ENCODE peak calls at places on chromosomes 13 and 19, in ten cellular contexts. X is suprapubic skin; M is heart left ventricle; F is sigmoid colon; J is heart right ventricle; D is upper lobe of right lung; I is retinal pigment epithelial cell; O is psoas muscle; P is CD4-positive, CD25-positive, alpha-beta regulatory T cell; T is tibial nerve. C is an unnamed sample.

GRCh38 chr13:50740052-50740741 is 103.3 kb downstream of the DLEU7 start:
- DNase-seq in F (no peak), O (no peak), J (no peak), D (no peak), X (no peak), M (no peak), I (no peak), T (no peak), P (no peak), C (no peak)

GRCh38 chr13:29756506-29756905 is 93.9 kb downstream of the UBL3 start:
- DNase-seq in O (no peak), D (no peak), X (no peak), T (no peak), M (no peak), I (no peak), P (no peak), J (no peak), F (no peak), C (no peak)

GRCh38 chr19:18789883-18790565 is 1.1 kb downstream of the COMP start:
- DNase-seq in X (no peak), F (no peak), I (no peak), D (no peak), T (no peak), J (no peak), O (no peak), M (no peak), P (no peak), C (no peak)

GRCh38 chr19:51668167-51668566 is 21.5 kb upstream of the SIGLEC14 start:
- DNase-seq in D (no peak), I (no peak), M (no peak), X (no peak), P (no peak), T (no peak), O (no peak), F (no peak), J (no peak), C (no peak)

GRCh38 chr13:101623469-101624209 is 171.2 kb downstream of the ITGBL1 start:
- DNase-seq in T (no peak), P (no peak), D (no peak), I (no peak), M (no peak), J (no peak), F (no peak), X (no peak), O (no peak), C (no peak)

GRCh38 chr19:33273881-33274662 is 28.3 kb downstream of the CEBPA start:
- DNase-seq in J (peak), I (peak), P (no peak), F (no peak), M (peak), T (peak), O (no peak), D (no peak), X (no peak), C (no peak)

GRCh38 chr19:31164666-31165265 is 184.5 kb downstream of the TSHZ3 start:
- DNase-seq in D (no peak), P (no peak), X (no peak), T (no peak), M (no peak), F (no peak), O (no peak), J (no peak), I (no peak), C (no peak)

GRCh38 chr19:18173054-18173571 is 500 bp upstream of the IFI30 start:
- DNase-seq in F (peak), P (no peak), D (peak), X (no peak), M (peak), O (peak), T (peak), I (no peak), J (no peak), C (no peak)

GRCh38 chr13:111215081-111216047 is 100.3 kb downstream of the ARHGEF7 start:
- DNase-seq in O (peak), M (peak), J (no peak), X (no peak), T (no peak), I (no peak), D (no peak), P (no peak), F (no peak), C (no peak)

GRCh38 chr13:21894091-21894490 is 223.2 kb downstream of the FGF9 start:
- DNase-seq in T (no peak), P (no peak), F (no peak), X (no peak), O (no peak), M (no peak), D (no peak), J (no peak), I (no peak), C (no peak)

GRCh38 chr13:77829963-77830362 is 88.7 kb downstream of the EDNRB start:
- DNase-seq in T (no peak), P (no peak), O (no peak), J (no peak), F (no peak), I (no peak), M (no peak), X (no peak), D (no peak), C (no peak)

GRCh38 chr19:46925548-46925950 is 64.8 kb downstream of the ARHGAP35 start:
- DNase-seq in M (no peak), T (no peak), J (no peak), O (no peak), X (no peak), I (no peak), F (no peak), P (no peak), D (no peak), C (no peak)

GRCh38 chr13:85266771-85267170 is 532.4 kb downstream of the SLITRK6 start:
- DNase-seq in F (no peak), P (no peak), T (no peak), J (no peak), O (no peak), X (no peak), D (no peak), M (no peak), I (no peak), C (no peak)

GRCh38 chr19:22286151-22286810 is at the start of gene ZNF729:
- DNase-seq in P (no peak), T (no peak), X (no peak), D (no peak), I (no peak), J (peak), M (peak), O (no peak), F (no peak), C (no peak)

GRCh38 chr19:17721821-17722220 is 2.5 kb downstream of the MAP1S start:
- DNase-seq in M (peak), I (no peak), P (no peak), F (no peak), T (no peak), D (peak), O (no peak), J (peak), X (no peak), C (no peak)

GRCh38 chr19:46042252-46042883 is 1.6 kb upstream of the IGFL4 start:
- DNase-seq in X (no peak), D (no peak), M (no peak), F (no peak), P (no peak), J (no peak), T (no peak), I (no peak), O (no peak), C (no peak)

GRCh38 chr13:44306401-44307192 is 67.0 kb upstream of the SERP2 start:
- DNase-seq in X (no peak), P (no peak), F (peak), I (peak), T (peak), D (peak), O (no peak), M (peak), J (peak), C (no peak)
- H3K4me3 ChIP-seq in X (no peak), P (no peak), F (no peak), I (peak), T (no peak), D (no peak), O (no peak), M (no peak), J (peak), C (peak)

DNA sequence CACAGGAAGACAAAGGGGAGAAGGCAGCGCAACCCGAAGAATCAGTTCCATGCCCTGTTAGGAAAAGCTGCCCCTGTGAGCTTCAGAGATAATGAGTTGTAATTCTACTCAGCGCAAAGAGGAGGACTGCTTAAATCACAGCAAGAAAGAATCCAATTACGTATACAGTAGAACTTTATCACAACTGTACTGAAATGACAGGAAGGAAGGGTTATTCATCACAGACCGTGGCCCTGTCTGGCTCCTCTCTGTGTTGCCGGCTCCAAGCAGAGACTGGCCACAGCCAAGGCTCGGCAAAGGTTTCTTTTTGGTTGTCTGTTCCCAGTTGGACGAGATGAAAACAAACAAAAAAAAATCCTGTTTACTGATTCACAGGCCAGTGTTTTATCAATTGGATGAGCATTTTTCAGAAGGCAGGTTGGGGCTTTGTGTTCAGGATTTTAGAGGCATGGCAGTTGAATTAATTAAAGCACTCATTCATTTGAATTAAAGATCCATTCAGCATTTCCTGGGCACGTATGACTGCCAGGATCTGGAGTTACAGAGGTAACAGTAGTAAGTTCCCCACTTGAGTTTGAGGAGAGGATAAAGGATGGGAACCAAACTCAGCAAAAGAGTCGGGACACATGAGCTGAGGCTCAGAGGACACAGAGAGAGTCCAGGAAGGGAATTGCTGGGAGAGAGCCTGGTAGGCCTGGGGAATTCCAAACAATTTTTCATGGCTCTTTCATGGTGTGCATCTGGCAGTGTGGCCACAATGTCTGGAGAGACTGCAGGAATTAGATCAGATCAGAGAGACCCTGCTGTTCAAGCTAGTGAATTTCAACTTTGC is 341.0 kb downstream of the DNAJC15 start:
- DNase-seq in O (peak), F (peak), J (peak), X (no peak), T (no peak), P (no peak), D (no peak), I (no peak), M (no peak), C (no peak)
- H3K4me3 ChIP-seq in O (peak), F (peak), J (peak), X (peak), T (no peak), P (no peak), D (no peak), I (no peak), M (no peak), C (no peak)

DNA sequence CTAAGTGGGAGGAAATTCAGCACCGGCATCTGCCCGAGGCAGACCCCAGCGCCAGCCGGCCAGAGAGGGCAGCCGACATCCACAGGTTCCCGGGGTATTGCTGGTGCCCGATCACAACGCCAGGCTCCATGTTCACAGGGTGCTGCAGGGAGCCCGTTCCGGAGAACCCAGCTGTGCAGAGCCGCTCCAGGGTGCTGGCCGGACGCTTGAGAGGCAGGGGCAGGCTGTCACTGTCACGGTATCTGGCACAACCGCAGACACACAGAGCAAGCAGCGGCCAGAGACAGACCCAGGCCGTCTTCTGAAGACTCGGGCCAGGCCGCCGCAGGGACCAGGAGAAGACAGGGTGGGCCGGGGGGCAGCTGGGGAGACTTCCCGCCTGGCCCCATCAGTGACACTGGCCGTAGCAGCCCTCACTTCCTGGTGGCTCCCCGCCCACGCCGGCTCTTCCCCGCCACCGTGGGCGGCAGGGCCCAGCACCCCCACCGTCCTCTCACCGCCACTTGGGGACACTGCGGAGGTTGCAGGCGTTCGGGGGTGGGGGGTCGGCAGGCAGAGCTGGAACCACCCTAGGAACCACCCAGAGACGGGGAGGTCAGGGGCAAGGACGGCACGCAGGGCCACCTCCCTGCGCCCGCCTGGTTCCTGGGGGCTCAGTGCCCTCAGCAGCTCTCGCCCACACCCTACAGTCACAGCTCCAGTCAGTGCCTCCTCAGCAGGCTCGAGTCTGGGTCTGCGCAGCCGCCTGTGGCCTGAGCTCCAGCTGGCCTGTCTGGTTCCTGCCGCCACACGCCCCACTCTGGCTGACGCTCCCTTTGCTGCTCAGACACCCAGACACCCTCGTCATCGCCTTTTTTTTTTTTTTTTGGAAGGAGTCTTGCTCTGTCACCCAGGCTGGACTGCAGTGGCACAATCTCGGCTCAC is 3.8 kb downstream of the RNF126 start:
- DNase-seq in I (no peak), P (no peak), D (no peak), X (no peak), M (peak), F (peak), T (no peak), J (no peak), O (peak), C (no peak)
- H3K4me3 ChIP-seq in I (no peak), P (peak), D (no peak), X (peak), M (no peak), F (no peak), T (no peak), J (peak), O (peak), C (no peak)

GRCh38 chr13:107210216-107211010 is 642.5 kb upstream of the ARGLU1 start:
- DNase-seq in M (no peak), J (no peak), O (no peak), F (no peak), T (no peak), X (no peak), P (no peak), I (no peak), D (no peak), C (no peak)
- H3K4me3 ChIP-seq in M (no peak), J (peak), O (peak), F (peak), T (no peak), X (peak), P (no peak), I (no peak), D (peak), C (peak)

DNA sequence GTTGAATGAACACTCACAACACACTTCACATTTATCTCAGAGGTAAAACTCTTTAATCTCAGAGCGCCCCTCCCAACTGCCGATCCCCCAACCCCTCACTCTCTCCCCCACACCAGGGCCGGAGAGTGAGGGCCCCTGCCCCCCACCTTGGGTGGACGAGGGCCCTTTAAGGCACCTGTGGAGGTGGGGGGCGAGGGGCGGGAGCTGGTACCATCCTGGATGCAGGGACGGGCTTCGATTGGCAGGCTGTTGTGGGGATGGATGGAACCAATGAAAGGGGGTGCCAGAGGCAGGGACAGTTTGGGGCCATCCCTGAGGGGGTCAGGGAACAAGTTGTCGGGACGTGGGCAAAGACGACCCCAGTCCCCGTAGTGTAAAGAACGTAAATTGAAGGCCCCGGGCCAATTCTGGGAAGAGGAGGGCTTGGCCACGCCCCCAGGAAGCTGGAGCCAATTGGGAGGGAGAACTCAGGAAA is 1.7 kb upstream of the PNKP start:
- DNase-seq in T (no peak), I (no peak), J (no peak), X (no peak), P (no peak), F (no peak), D (peak), O (no peak), M (no peak), C (no peak)
- H3K4me3 ChIP-seq in T (peak), I (peak), J (peak), X (peak), P (peak), F (peak), D (peak), O (peak), M (peak), C (peak)

DNA sequence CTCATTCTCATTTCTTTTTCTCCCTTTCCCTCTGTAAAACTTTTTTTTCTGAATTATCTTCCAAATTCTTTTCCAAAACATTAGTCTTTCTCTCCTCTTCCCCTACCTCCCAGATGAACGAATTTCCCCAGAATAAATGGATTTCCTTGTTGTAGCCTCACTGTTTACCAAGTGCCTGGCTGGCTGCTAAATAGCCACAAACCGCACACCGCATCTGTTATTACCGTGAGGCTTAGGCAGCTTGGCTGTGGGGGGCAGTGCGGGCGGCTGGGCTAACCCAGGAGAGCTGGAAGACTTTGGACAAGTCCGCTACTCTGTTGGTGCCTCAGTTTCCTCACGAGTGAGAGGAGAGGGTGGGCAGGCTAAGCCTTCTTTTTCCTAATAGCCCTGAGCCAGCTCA is 10.7 kb downstream of the IL17D start:
- DNase-seq in M (no peak), X (no peak), P (no peak), F (no peak), J (no peak), O (no peak), T (no peak), I (no peak), D (no peak), C (no peak)
- H3K4me3 ChIP-seq in M (no peak), X (peak), P (no peak), F (no peak), J (no peak), O (peak), T (no peak), I (no peak), D (no peak), C (no peak)

DNA sequence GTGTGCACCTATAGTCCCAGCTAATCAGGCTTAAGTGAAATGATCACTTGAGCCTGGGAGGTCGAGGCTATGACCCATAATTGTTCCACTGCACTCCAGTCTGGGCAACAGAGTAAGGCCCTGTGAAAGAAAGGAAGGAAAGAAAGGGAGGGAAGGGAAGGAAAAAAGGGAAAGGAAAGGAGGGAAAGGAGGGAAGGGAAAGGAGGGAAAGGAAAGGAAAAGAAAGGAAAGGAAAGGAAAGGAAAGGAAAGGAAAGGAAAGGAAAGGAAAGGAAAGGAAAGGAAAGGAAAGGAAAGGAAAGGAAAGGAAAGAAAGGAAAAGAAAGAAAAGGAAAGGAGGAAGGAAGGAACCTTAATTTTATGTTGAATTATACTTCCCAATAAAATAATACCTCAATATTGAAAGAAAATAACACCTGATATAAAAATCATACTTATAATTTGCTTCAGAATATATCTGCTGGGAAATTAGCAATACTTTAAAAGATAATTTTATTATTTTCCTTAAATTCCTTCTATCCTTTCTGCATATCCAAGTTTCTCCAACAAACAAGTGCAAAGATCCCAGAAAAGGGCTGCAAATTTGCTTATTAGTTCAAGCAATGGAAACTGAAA is 177.3 kb downstream of the KLF12 start:
- DNase-seq in D (no peak), P (no peak), M (no peak), F (no peak), J (no peak), X (no peak), I (no peak), T (no peak), O (no peak), C (no peak)
- H3K4me3 ChIP-seq in D (no peak), P (no peak), M (no peak), F (no peak), J (no peak), X (no peak), I (no peak), T (no peak), O (no peak), C (no peak)

GRCh38 chr19:2740314-2740656 is 468 bp upstream of the SLC39A3 start:
- DNase-seq in T (no peak), O (no peak), J (no peak), M (no peak), F (no peak), X (no peak), D (no peak), P (no peak), I (no peak), C (no peak)
- H3K4me3 ChIP-seq in T (no peak), O (peak), J (peak), M (no peak), F (peak), X (peak), D (no peak), P (peak), I (no peak), C (no peak)